ENCODE peak calls at places on chromosomes 3 and 15, in seven cellular contexts. S, L, Z, T, C, Q and P are unnamed samples.

GRCh38 chr3:191492601-191493000 is 31.6 kb downstream of the PYDC2 start:
- DNase-seq in Q (no peak), S (no peak), C (no peak), L (peak), T (no peak), Z (peak), P (no peak)

GRCh38 chr15:40968290-40969085 is 15.2 kb downstream of the CHAC1 start:
- DNase-seq in L (no peak), Z (no peak), Q (no peak), C (no peak), S (no peak), T (no peak), P (no peak)

GRCh38 chr3:100136921-100137320 is 22.6 kb upstream of the FILIP1L start:
- DNase-seq in S (no peak), T (no peak), L (no peak), Q (no peak), C (peak), Z (peak), P (peak)

GRCh38 chr3:79517766-79518413 is 249.9 kb downstream of the ROBO1 start:
- DNase-seq in Q (no peak), S (no peak), C (peak), L (peak), T (peak), Z (peak), P (peak)

GRCh38 chr15:64883997-64884511 is 27.6 kb upstream of the ANKDD1A start:
- DNase-seq in Z (peak), S (peak), C (peak), Q (no peak), T (peak), L (peak), P (peak)

GRCh38 chr3:123353852-123354238 is 95.0 kb downstream of the ADCY5 start:
- DNase-seq in Q (no peak), Z (no peak), C (no peak), S (no peak), L (peak), T (no peak), P (peak)

GRCh38 chr3:12198301-12198700 is 39.6 kb upstream of the TIMP4 start:
- DNase-seq in L (peak), S (no peak), C (peak), Z (peak), T (no peak), Q (no peak), P (peak)

GRCh38 chr3:38476157-38476756 is 19.9 kb upstream of the EXOG start:
- DNase-seq in L (no peak), Z (no peak), T (no peak), Q (no peak), S (no peak), C (no peak), P (no peak)

GRCh38 chr15:55008397-55008796 is 188.3 kb downstream of the RSL24D1 start:
- DNase-seq in L (no peak), Q (no peak), C (no peak), Z (no peak), S (no peak), T (no peak), P (no peak)

GRCh38 chr15:36501063-36501678 is 78.3 kb upstream of the CDIN1 start:
- DNase-seq in T (peak), C (peak), Q (no peak), L (peak), Z (peak), S (peak), P (peak)

GRCh38 chr15:85563328-85563727 is 182.9 kb downstream of the AKAP13 start:
- DNase-seq in Z (peak), S (peak), C (peak), Q (no peak), T (no peak), L (peak), P (peak)

GRCh38 chr3:141489184-141489583 is 2.4 kb downstream of the RASA2 start:
- DNase-seq in L (no peak), Z (no peak), T (no peak), S (no peak), Q (no peak), C (no peak), P (no peak)

GRCh38 chr15:24068102-24068501 is 381.0 kb upstream of the NDN start:
- DNase-seq in L (no peak), T (no peak), Q (no peak), S (peak), Z (no peak), C (no peak), P (no peak)

GRCh38 chr15:70505411-70505919 is 257.9 kb downstream of the UACA start:
- DNase-seq in Z (peak), Q (no peak), C (peak), T (peak), L (peak), S (peak), P (peak)

GRCh38 chr3:123745184-123745855 is 138.8 kb downstream of the MYLK start:
- DNase-seq in Z (peak), Q (no peak), L (no peak), C (peak), T (no peak), S (no peak), P (peak)

GRCh38 chr3:188578579-188579363 is 424.8 kb downstream of the LPP start:
- DNase-seq in C (peak), L (peak), Q (no peak), S (peak), T (peak), Z (peak), P (peak)

GRCh38 chr3:188583476-188584161 is 429.7 kb downstream of the LPP start:
- DNase-seq in L (no peak), Q (no peak), Z (peak), C (no peak), S (no peak), T (no peak), P (peak)

GRCh38 chr3:188584162-188584529 is 430.2 kb downstream of the LPP start:
- DNase-seq in T (no peak), C (peak), L (peak), S (peak), Q (no peak), Z (peak), P (peak)

GRCh38 chr3:188581791-188582190 is 427.8 kb downstream of the LPP start:
- DNase-seq in T (no peak), S (no peak), C (no peak), Q (no peak), Z (no peak), L (no peak), P (no peak)

GRCh38 chr3:188581365-188581764 is 427.4 kb downstream of the LPP start:
- DNase-seq in S (no peak), T (no peak), Q (no peak), Z (no peak), L (no peak), C (no peak), P (no peak)
- H3K4me3 ChIP-seq in S (no peak), T (no peak), Q (no peak), Z (no peak), L (no peak), C (no peak), P (no peak)

GRCh38 chr15:89117790-89118189 is 29.5 kb downstream of the ABHD2 start:
- DNase-seq in Q (no peak), S (no peak), C (no peak), T (no peak), Z (no peak), L (no peak), P (no peak)

GRCh38 chr15:89113263-89113662 is 25.0 kb downstream of the ABHD2 start:
- DNase-seq in C (no peak), L (no peak), Z (no peak), T (no peak), Q (no peak), S (no peak), P (no peak)

GRCh38 chr15:89116404-89116803 is 28.1 kb downstream of the ABHD2 start:
- DNase-seq in Z (no peak), T (no peak), Q (no peak), S (no peak), L (peak), C (no peak), P (no peak)

GRCh38 chr15:89114974-89115373 is 26.7 kb downstream of the ABHD2 start:
- DNase-seq in Q (no peak), C (peak), T (no peak), L (peak), Z (peak), S (peak), P (peak)

GRCh38 chr15:89115547-89115946 is 27.3 kb downstream of the ABHD2 start:
- DNase-seq in Z (no peak), L (peak), Q (no peak), S (peak), C (no peak), T (no peak), P (peak)
- TF ChIP-seq CTCF in Z (no peak), L (no peak), Q (no peak), S (no peak), C (no peak), T (no peak), P (no peak)

GRCh38 chr3:52707585-52707984 is 1.7 kb downstream of the SPCS1 start:
- DNase-seq in L (no peak), Q (no peak), T (no peak), C (no peak), S (no peak), Z (no peak), P (no peak)

GRCh38 chr3:52704611-52705437 is 767 bp downstream of the GLT8D1 start:
- DNase-seq in S (peak), L (no peak), C (peak), T (no peak), Z (peak), Q (no peak), P (peak)

GRCh38 chr3:52705688-52706686 is at the start of the genes GLT8D1 and SPCS1:
- DNase-seq in C (peak), Z (peak), L (peak), S (peak), Q (no peak), T (peak), P (peak)

GRCh38 chr3:52705438-52705687 is 228 bp downstream of the GLT8D1 start:
- DNase-seq in C (no peak), T (no peak), Q (no peak), S (no peak), L (no peak), Z (no peak), P (no peak)

DNA sequence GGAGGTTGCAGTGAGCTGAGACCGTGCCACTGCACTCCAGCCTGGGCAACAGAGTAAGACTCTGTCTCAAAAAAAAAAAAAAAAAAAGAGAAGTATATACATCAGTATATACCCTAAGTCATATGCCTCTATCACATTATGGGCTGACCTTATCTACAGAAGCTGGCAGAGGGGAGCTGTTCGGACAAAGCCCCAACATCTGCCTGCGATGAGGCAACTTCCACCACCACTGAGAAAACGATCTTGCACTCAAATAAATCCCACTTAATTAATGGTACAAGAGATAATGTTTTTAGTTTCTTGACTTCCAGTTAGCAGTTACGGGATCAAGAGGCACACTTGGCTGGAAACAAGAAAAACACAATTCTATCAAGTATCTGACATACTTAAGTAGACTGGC is 2.2 kb downstream of the GLT8D1 start:
- DNase-seq in S (no peak), Z (no peak), C (no peak), L (no peak), T (no peak), Q (no peak), P (no peak)
- H3K4me3 ChIP-seq in S (no peak), Z (peak), C (peak), L (no peak), T (peak), Q (no peak), P (no peak)

GRCh38 chr3:112297714-112298113 is 3.7 kb upstream of the SLC9C1 start:
- DNase-seq in S (no peak), Z (no peak), T (no peak), Q (no peak), C (no peak), L (no peak), P (no peak)
- TF ChIP-seq CTCF in S (no peak), Z (no peak), T (no peak), Q (no peak), C (no peak), L (no peak), P (no peak)

DNA sequence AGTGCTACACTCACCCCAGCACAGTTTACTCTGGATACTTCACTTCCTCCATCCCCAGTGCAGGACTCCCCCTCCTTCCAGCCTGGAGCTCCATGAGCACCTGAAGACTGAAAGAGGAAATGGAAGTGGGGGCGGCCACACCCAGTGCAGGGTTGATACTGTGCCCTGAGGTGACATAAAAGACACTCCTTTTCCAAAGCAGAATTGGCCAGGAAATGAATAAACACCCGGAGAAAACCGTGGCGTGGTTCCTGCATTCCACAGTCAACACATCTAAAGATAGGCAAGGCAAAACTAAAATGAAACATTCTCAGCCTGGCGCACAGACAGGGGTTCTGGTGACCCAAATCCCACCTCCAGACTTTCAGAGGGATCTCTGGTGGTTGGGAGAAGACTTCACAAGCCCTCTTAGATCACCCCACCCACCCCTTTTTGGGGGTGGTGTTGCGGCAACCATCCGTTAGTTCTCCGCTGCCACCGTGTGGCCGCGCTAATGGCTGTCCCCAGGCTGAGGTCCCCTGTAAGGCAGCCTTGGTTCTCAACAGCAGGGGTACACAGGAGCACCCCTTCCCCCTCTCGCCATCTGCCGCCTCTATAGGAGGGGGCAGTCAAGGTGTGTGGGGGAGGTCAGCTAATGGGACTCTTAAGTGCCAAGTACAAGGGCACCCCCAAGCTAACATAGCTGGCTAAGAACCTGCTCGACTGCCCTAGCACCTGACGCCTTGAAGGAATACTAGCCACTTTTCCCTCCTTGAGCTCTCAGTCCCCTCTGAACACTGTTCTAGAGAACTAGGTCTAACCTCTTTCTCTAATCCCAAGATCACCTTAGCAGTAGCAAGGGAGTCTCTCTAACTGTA is 2.6 kb upstream of the MST1R start:
- DNase-seq in S (peak), T (peak), C (peak), L (peak), Z (peak), Q (no peak), P (peak)
- H3K4me3 ChIP-seq in S (no peak), T (no peak), C (peak), L (peak), Z (no peak), Q (no peak), P (peak)

DNA sequence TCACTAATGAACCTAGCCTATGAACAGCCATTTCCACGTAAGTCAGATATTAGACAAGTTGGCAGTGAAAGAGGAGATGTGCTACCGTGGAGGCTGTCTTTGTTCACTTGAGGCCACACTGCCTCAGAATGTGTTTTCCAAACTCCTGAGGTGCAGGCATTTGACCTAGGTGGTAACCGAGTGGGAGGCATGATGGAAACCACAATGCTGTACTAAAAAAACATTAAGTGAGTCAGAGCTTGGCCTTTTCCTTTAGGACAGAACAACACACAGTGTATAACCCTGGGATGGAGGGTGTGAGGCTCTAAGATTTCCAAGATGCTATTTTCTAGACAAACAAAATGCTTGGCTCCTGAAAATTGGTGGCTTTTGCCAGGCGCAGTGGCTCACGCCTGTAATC is 406.4 kb downstream of the SOX2 start:
- DNase-seq in L (peak), Z (peak), S (no peak), T (no peak), C (no peak), Q (no peak), P (peak)
- TF ChIP-seq CTCF in L (no peak), Z (no peak), S (no peak), T (no peak), C (no peak), Q (no peak), P (no peak)